ENCODE peak calls at places on chromosomes 2 and 18, in four cellular contexts. One of them, this sample, is unnamed.

GRCh38 chr2:172949522-172949921 is 126.1 kb upstream of the MAP3K20 start:
- DNase-seq in lung: no peak
- DNase-seq in nephron progenitor cell: no peak
- DNase-seq in GM12864: no peak
- DNase-seq in this sample: no peak

GRCh38 chr2:85151026-85151425 is 17.8 kb downstream of the TCF7L1 start:
- DNase-seq in lung: no peak
- DNase-seq in nephron progenitor cell: no peak
- DNase-seq in GM12864: no peak
- DNase-seq in this sample: no peak

GRCh38 chr2:232927041-232927792 is 57.2 kb downstream of the SNORC start:
- DNase-seq in lung: no peak
- DNase-seq in nephron progenitor cell: peak
- DNase-seq in GM12864: no peak
- DNase-seq in this sample: peak

GRCh38 chr2:54419386-54419785 is 36.7 kb upstream of the SPTBN1 start:
- DNase-seq in lung: no peak
- DNase-seq in nephron progenitor cell: no peak
- DNase-seq in GM12864: no peak
- DNase-seq in this sample: no peak

GRCh38 chr18:75679347-75679746 is 251.8 kb upstream of the SMIM21 start:
- DNase-seq in lung: no peak
- DNase-seq in nephron progenitor cell: no peak
- DNase-seq in GM12864: no peak
- DNase-seq in this sample: no peak

GRCh38 chr2:70456594-70457495 is 96.8 kb downstream of the TGFA start:
- DNase-seq in lung: no peak
- DNase-seq in nephron progenitor cell: no peak
- DNase-seq in GM12864: no peak
- DNase-seq in this sample: no peak

GRCh38 chr2:85276571-85277121 is 51.1 kb downstream of the TGOLN2 start:
- DNase-seq in lung: no peak
- DNase-seq in nephron progenitor cell: no peak
- DNase-seq in GM12864: no peak
- DNase-seq in this sample: no peak

GRCh38 chr2:241736111-241736510 is 1.7 kb downstream of the D2HGDH start:
- DNase-seq in lung: no peak
- DNase-seq in nephron progenitor cell: no peak
- DNase-seq in GM12864: no peak
- DNase-seq in this sample: no peak

GRCh38 chr2:33051586-33052385 is 105.0 kb downstream of the LTBP1 start:
- DNase-seq in lung: no peak
- DNase-seq in nephron progenitor cell: no peak
- DNase-seq in GM12864: no peak
- DNase-seq in this sample: no peak

GRCh38 chr18:44897445-44898215 is 216.9 kb downstream of the SETBP1 start:
- DNase-seq in lung: no peak
- DNase-seq in nephron progenitor cell: no peak
- DNase-seq in GM12864: no peak
- DNase-seq in this sample: no peak

GRCh38 chr2:199973703-199974102 is 18.3 kb downstream of the MAIP1 start:
- DNase-seq in lung: no peak
- DNase-seq in nephron progenitor cell: no peak
- DNase-seq in GM12864: no peak
- DNase-seq in this sample: no peak

GRCh38 chr18:31648458-31648857 is 35.9 kb downstream of the B4GALT6 start:
- DNase-seq in lung: no peak
- DNase-seq in nephron progenitor cell: no peak
- DNase-seq in GM12864: no peak
- DNase-seq in this sample: no peak

GRCh38 chr18:11497585-11497984 is 111.8 kb upstream of the SLC35G4 start:
- DNase-seq in lung: no peak
- DNase-seq in nephron progenitor cell: no peak
- DNase-seq in GM12864: no peak
- DNase-seq in this sample: no peak

GRCh38 chr18:32730620-32731021 is 42.2 kb downstream of the KLHL14 start:
- DNase-seq in lung: no peak
- DNase-seq in nephron progenitor cell: no peak
- DNase-seq in GM12864: peak
- DNase-seq in this sample: peak

GRCh38 chr2:151552287-151552686 is 142.6 kb downstream of the RIF1 start:
- DNase-seq in lung: no peak
- DNase-seq in nephron progenitor cell: no peak
- DNase-seq in GM12864: no peak
- DNase-seq in this sample: no peak

GRCh38 chr18:70417847-70418246 is 129.0 kb downstream of the SOCS6 start:
- DNase-seq in lung: no peak
- DNase-seq in nephron progenitor cell: no peak
- DNase-seq in GM12864: no peak
- DNase-seq in this sample: no peak

GRCh38 chr2:72015281-72015680 is 132.4 kb downstream of the CYP26B1 start:
- DNase-seq in lung: no peak
- DNase-seq in nephron progenitor cell: no peak
- DNase-seq in GM12864: no peak
- DNase-seq in this sample: no peak

GRCh38 chr18:9364242-9364641 is 29.7 kb downstream of the TWSG1 start:
- DNase-seq in lung: no peak
- DNase-seq in nephron progenitor cell: no peak
- DNase-seq in GM12864: no peak
- DNase-seq in this sample: no peak

DNA sequence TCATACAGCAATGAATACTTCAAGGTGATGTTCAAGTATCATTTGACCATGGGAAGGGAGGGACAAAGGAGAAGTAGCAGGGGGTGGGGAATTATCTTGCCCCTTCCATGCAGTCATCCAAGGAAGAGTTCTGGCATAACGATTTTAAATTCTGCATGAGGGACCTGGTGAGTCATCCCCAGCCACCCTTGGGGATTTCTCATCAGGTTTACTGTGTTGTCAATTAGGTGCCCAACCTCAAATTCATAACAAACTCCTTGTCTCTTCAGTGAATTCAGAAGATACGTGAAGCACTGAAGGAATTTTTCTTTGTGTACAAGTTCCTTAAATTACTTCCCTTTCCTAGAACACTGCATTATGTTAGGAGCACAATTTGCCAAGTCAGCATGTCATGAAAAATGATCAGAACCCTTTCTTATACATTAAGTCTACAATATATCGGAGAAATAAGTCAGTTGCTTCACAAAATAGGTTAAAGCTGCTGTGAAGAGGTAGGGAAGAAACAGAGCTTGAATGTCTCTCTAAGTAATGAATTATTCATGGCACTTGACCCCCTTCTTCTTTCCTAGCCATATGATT is 70.8 kb upstream of the NOSTRIN start:
- DNase-seq in lung: no peak
- DNase-seq in nephron progenitor cell: no peak
- DNase-seq in GM12864: no peak
- DNase-seq in this sample: no peak
- TF ChIP-seq CTCF in lung: no peak
- TF ChIP-seq CTCF in nephron progenitor cell: no peak
- TF ChIP-seq CTCF in GM12864: no peak
- TF ChIP-seq CTCF in this sample: no peak

GRCh38 chr2:79860233-79861058 is 347.6 kb downstream of the CTNNA2 start:
- DNase-seq in lung: no peak
- DNase-seq in nephron progenitor cell: no peak
- DNase-seq in GM12864: no peak
- DNase-seq in this sample: peak
- TF ChIP-seq CTCF in lung: no peak
- TF ChIP-seq CTCF in nephron progenitor cell: peak
- TF ChIP-seq CTCF in GM12864: peak
- TF ChIP-seq CTCF in this sample: no peak

DNA sequence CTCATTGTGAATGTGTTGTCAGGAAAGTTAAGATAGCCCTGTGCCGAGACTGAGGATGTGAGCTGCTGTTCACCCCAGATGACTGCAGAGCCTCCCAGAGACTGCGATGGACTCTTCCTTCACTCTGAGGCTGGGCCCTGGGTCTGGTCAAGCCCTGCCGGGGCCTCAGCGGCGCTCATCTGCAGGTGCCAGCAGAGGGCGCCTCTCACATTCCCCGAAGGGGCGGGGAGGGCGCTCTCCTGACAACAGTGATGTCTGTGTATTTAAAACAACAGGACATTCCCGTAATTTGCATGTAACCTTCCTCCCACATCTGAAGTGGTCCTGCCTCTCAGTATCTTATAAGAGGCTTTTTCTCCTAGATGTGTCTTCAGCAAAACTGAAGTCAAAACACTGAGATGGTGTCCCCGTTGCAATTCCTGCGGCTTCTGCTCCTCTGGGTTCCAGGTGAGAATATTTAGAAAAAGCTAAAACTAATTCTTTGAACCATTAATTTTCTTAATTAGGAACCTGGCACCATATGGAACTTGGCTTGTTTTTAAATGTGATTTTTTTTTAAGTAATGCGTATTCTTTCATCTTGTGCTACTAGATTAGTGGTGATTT is 1377.9 kb downstream of the RPIA start:
- DNase-seq in lung: no peak
- DNase-seq in nephron progenitor cell: peak
- DNase-seq in GM12864: no peak
- DNase-seq in this sample: peak
- TF ChIP-seq CTCF in lung: no peak
- TF ChIP-seq CTCF in nephron progenitor cell: peak
- TF ChIP-seq CTCF in GM12864: peak
- TF ChIP-seq CTCF in this sample: peak

GRCh38 chr18:13107074-13107473 is 111.5 kb upstream of the LDLRAD4 start:
- DNase-seq in lung: no peak
- DNase-seq in nephron progenitor cell: no peak
- DNase-seq in GM12864: no peak
- DNase-seq in this sample: no peak

GRCh38 chr18:13101659-13101992 is 110.5 kb downstream of the CEP192 start:
- DNase-seq in lung: no peak
- DNase-seq in nephron progenitor cell: no peak
- DNase-seq in GM12864: no peak
- DNase-seq in this sample: no peak

GRCh38 chr18:13105059-13105458 is 113.5 kb upstream of the LDLRAD4 start:
- DNase-seq in lung: no peak
- DNase-seq in nephron progenitor cell: no peak
- DNase-seq in GM12864: no peak
- DNase-seq in this sample: no peak

GRCh38 chr18:13100942-13101658 is 109.9 kb downstream of the CEP192 start:
- DNase-seq in lung: no peak
- DNase-seq in nephron progenitor cell: no peak
- DNase-seq in GM12864: no peak
- DNase-seq in this sample: no peak

DNA sequence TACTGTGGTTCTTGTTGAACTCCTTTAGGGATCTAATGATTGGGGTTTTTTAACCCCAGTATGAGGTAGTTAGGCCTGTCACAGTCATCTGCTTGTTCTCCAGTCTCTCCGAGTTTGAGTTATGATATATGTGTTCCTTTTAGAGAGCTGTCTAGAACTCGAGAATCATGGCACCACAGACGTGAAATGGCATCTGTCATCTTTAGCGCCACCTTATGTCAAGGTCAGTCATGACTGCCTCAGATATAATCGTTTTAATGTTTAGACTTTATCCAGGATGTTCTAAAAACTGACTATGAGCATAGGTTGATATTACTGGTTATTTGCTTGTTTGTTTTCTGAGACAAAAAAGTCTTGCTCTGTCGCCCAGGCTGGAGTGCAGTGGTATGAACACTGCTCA is 112.2 kb downstream of the CEP192 start:
- DNase-seq in lung: no peak
- DNase-seq in nephron progenitor cell: no peak
- DNase-seq in GM12864: no peak
- DNase-seq in this sample: no peak
- TF ChIP-seq CTCF in lung: no peak
- TF ChIP-seq CTCF in nephron progenitor cell: no peak
- TF ChIP-seq CTCF in GM12864: peak
- TF ChIP-seq CTCF in this sample: no peak

GRCh38 chr2:129253461-129253812 is 726.0 kb upstream of the RAB6C start:
- DNase-seq in lung: no peak
- DNase-seq in nephron progenitor cell: peak
- DNase-seq in GM12864: no peak
- DNase-seq in this sample: no peak
- TF ChIP-seq CTCF in lung: no peak
- TF ChIP-seq CTCF in nephron progenitor cell: peak
- TF ChIP-seq CTCF in GM12864: peak
- TF ChIP-seq CTCF in this sample: peak

GRCh38 chr18:7567487-7568425 is 640 bp downstream of the PTPRM start:
- DNase-seq in lung: peak
- DNase-seq in nephron progenitor cell: peak
- DNase-seq in GM12864: no peak
- DNase-seq in this sample: peak

GRCh38 chr18:7565677-7566076 is 1.4 kb upstream of the PTPRM start:
- DNase-seq in lung: no peak
- DNase-seq in nephron progenitor cell: no peak
- DNase-seq in GM12864: no peak
- DNase-seq in this sample: no peak

GRCh38 chr18:7566244-7566586 is 901 bp upstream of the PTPRM start:
- DNase-seq in lung: no peak
- DNase-seq in nephron progenitor cell: no peak
- DNase-seq in GM12864: no peak
- DNase-seq in this sample: no peak

GRCh38 chr18:7568426-7568825 is 1.3 kb downstream of the PTPRM start:
- DNase-seq in lung: peak
- DNase-seq in nephron progenitor cell: peak
- DNase-seq in GM12864: no peak
- DNase-seq in this sample: no peak

GRCh38 chr18:7566587-7567486 is at the start of gene PTPRM:
- DNase-seq in lung: peak
- DNase-seq in nephron progenitor cell: peak
- DNase-seq in GM12864: no peak
- DNase-seq in this sample: peak
- TF ChIP-seq CTCF in lung: no peak
- TF ChIP-seq CTCF in nephron progenitor cell: no peak
- TF ChIP-seq CTCF in GM12864: peak
- TF ChIP-seq CTCF in this sample: peak

GRCh38 chr2:9103663-9104277 is 100.3 kb upstream of the MBOAT2 start:
- DNase-seq in lung: no peak
- DNase-seq in nephron progenitor cell: no peak
- DNase-seq in GM12864: no peak
- DNase-seq in this sample: no peak
- TF ChIP-seq CTCF in lung: no peak
- TF ChIP-seq CTCF in nephron progenitor cell: no peak
- TF ChIP-seq CTCF in GM12864: no peak
- TF ChIP-seq CTCF in this sample: no peak

GRCh38 chr2:27306657-27307544 is 1.3 kb downstream of the UCN start:
- DNase-seq in lung: no peak
- DNase-seq in nephron progenitor cell: peak
- DNase-seq in GM12864: no peak
- DNase-seq in this sample: peak
- TF ChIP-seq CTCF in lung: no peak
- TF ChIP-seq CTCF in nephron progenitor cell: no peak
- TF ChIP-seq CTCF in GM12864: no peak
- TF ChIP-seq CTCF in this sample: peak

GRCh38 chr18:51997129-51997528 is 342.9 kb upstream of the DCC start:
- DNase-seq in lung: no peak
- DNase-seq in nephron progenitor cell: no peak
- DNase-seq in GM12864: no peak
- DNase-seq in this sample: no peak
- TF ChIP-seq CTCF in lung: no peak
- TF ChIP-seq CTCF in nephron progenitor cell: no peak
- TF ChIP-seq CTCF in GM12864: no peak
- TF ChIP-seq CTCF in this sample: no peak

GRCh38 chr2:3626817-3627499 is 31.0 kb upstream of the ALLC start:
- DNase-seq in lung: no peak
- DNase-seq in nephron progenitor cell: no peak
- DNase-seq in GM12864: no peak
- DNase-seq in this sample: no peak
- TF ChIP-seq CTCF in lung: no peak
- TF ChIP-seq CTCF in nephron progenitor cell: no peak
- TF ChIP-seq CTCF in GM12864: no peak
- TF ChIP-seq CTCF in this sample: no peak

This sample was measured in GM10248.